ENCODE peak calls at places on chromosomes 3 and 15, in five cellular contexts. K is mammary epithelial cell, H is fibroblast of mammary gland, F is astrocyte of the cerebellum, L is BJ. U is an unnamed sample.

GRCh38 chr3:13879946-13880810 is at the start of gene WNT7A:
- DNase-seq in K (peak), H (no peak), F (no peak), L (no peak), U (no peak)

GRCh38 chr15:69265347-69265955 is 33.3 kb upstream of the PAQR5 start:
- DNase-seq in K (peak), F (peak), H (peak), L (no peak), U (no peak)

GRCh38 chr15:33915571-33916407 is 52.5 kb upstream of the CHRM5 start:
- DNase-seq in H (peak), L (no peak), K (peak), F (no peak), U (no peak)

GRCh38 chr3:71083726-71084131 is 499.8 kb downstream of the FOXP1 start:
- DNase-seq in L (no peak), F (no peak), H (no peak), K (no peak), U (no peak)

GRCh38 chr15:65050270-65050669 is 5.1 kb downstream of the SLC51B start:
- DNase-seq in K (no peak), F (no peak), L (no peak), H (no peak), U (no peak)

GRCh38 chr3:17157713-17158112 is 273.0 kb downstream of the PLCL2 start:
- DNase-seq in H (peak), F (no peak), K (no peak), L (no peak), U (no peak)

GRCh38 chr3:63015614-63016016 is 140.4 kb upstream of the CADPS start:
- DNase-seq in L (no peak), F (no peak), H (no peak), K (no peak), U (no peak)

GRCh38 chr3:84184937-84185336 is 773.9 kb upstream of the CADM2 start:
- DNase-seq in K (no peak), F (no peak), H (no peak), L (no peak), U (no peak)

GRCh38 chr3:151135548-151136337 is 50.3 kb downstream of the MED12L start:
- DNase-seq in F (no peak), L (no peak), H (no peak), K (no peak), U (no peak)

GRCh38 chr3:38497026-38497425 is 886 bp downstream of the EXOG start:
- DNase-seq in F (no peak), K (peak), L (no peak), H (peak), U (no peak)

GRCh38 chr15:92164327-92165000 is 229.2 kb upstream of the ST8SIA2 start:
- DNase-seq in H (no peak), L (peak), K (no peak), F (peak), U (no peak)

GRCh38 chr15:28998511-28998910 is 112.7 kb downstream of the APBA2 start:
- DNase-seq in H (no peak), L (no peak), F (no peak), K (no peak), U (no peak)

GRCh38 chr3:139044366-139045210 is at the start of gene PRR23C:
- DNase-seq in H (no peak), K (no peak), F (no peak), L (no peak), U (no peak)

GRCh38 chr3:122679467-122680291 is 960 bp upstream of the PARP14 start:
- DNase-seq in H (peak), F (no peak), L (no peak), K (peak), U (no peak)

GRCh38 chr15:100081454-100081853 is 260.3 kb downstream of the ADAMTS17 start:
- DNase-seq in F (no peak), H (no peak), K (no peak), L (no peak), U (no peak)

GRCh38 chr15:85454403-85454802 is 74.0 kb downstream of the AKAP13 start:
- DNase-seq in F (no peak), L (no peak), H (no peak), K (no peak), U (no peak)

GRCh38 chr3:129593595-129594339 is 12.7 kb downstream of the PLXND1 start:
- DNase-seq in K (no peak), F (no peak), L (no peak), H (no peak), U (no peak)

GRCh38 chr15:53072077-53072476 is 281.9 kb upstream of the ONECUT1 start:
- DNase-seq in L (no peak), F (peak), K (peak), H (peak), U (no peak)

GRCh38 chr3:100893590-100893989 is 99.6 kb downstream of the ABI3BP start:
- DNase-seq in H (peak), L (no peak), F (no peak), K (peak), U (no peak)

GRCh38 chr3:61634678-61635077 is 73.3 kb downstream of the PTPRG start:
- DNase-seq in K (no peak), H (no peak), F (no peak), L (no peak), U (no peak)

GRCh38 chr15:69810441-69811071 is 287.2 kb downstream of the TLE3 start:
- DNase-seq in L (no peak), F (no peak), H (no peak), K (no peak), U (no peak)

GRCh38 chr3:167684389-167684993 is 30.7 kb upstream of the WDR49 start:
- DNase-seq in K (peak), H (peak), F (peak), L (peak), U (peak)

GRCh38 chr3:9098716-9099675 is 135.7 kb upstream of the RAD18 start:
- DNase-seq in F (no peak), K (no peak), H (no peak), L (no peak), U (no peak)

GRCh38 chr3:63228677-63229076 is 49.4 kb upstream of the SYNPR start:
- DNase-seq in L (no peak), F (peak), H (peak), K (peak), U (no peak)

GRCh38 chr3:129461022-129461421 is 21.0 kb downstream of the IFT122 start:
- DNase-seq in F (peak), L (peak), H (peak), K (peak), U (peak)

GRCh38 chr3:148360046-148360445 is 337.7 kb upstream of the AGTR1 start:
- DNase-seq in L (no peak), F (peak), K (no peak), H (peak), U (peak)

GRCh38 chr3:136149569-136150136 is 46.5 kb downstream of the MSL2 start:
- DNase-seq in H (peak), K (peak), L (peak), F (no peak), U (no peak)

GRCh38 chr3:35598804-35599203 is 40.5 kb upstream of the ARPP21 start:
- DNase-seq in K (no peak), F (no peak), L (no peak), H (no peak), U (no peak)

GRCh38 chr3:123787133-123787532 is 97.0 kb downstream of the MYLK start:
- DNase-seq in H (no peak), K (no peak), L (no peak), F (no peak), U (no peak)

GRCh38 chr15:67805871-67806538 is 19.3 kb upstream of the SKOR1 start:
- DNase-seq in F (no peak), L (no peak), H (no peak), K (no peak), U (no peak)

GRCh38 chr3:79361748-79362378 is 405.9 kb downstream of the ROBO1 start:
- DNase-seq in K (peak), L (no peak), H (peak), F (peak), U (peak)

GRCh38 chr3:143600762-143601161 is 247.5 kb downstream of the SLC9A9 start:
- DNase-seq in K (no peak), H (no peak), F (no peak), L (no peak), U (no peak)

GRCh38 chr15:47741082-47741481 is 23.8 kb downstream of the SEMA6D start:
- DNase-seq in F (no peak), H (no peak), K (no peak), L (no peak), U (no peak)

GRCh38 chr15:62455441-62455921 is 290.4 kb upstream of the C2CD4B start:
- DNase-seq in F (no peak), L (no peak), K (no peak), H (peak), U (no peak)

GRCh38 chr3:186996356-186996755 is 66.0 kb downstream of the ST6GAL1 start:
- DNase-seq in F (no peak), K (no peak), L (no peak), H (no peak), U (no peak)

GRCh38 chr3:188584958-188585689 is 431.2 kb downstream of the LPP start:
- DNase-seq in K (peak), H (peak), L (no peak), F (no peak), U (no peak)

GRCh38 chr3:188584162-188584529 is 430.2 kb downstream of the LPP start:
- DNase-seq in L (no peak), H (peak), F (no peak), K (peak), U (no peak)

GRCh38 chr3:188581365-188581764 is 427.4 kb downstream of the LPP start:
- DNase-seq in K (no peak), L (no peak), F (no peak), H (no peak), U (no peak)

GRCh38 chr3:188581791-188582190 is 427.8 kb downstream of the LPP start:
- DNase-seq in L (no peak), H (no peak), F (no peak), K (no peak), U (no peak)

DNA sequence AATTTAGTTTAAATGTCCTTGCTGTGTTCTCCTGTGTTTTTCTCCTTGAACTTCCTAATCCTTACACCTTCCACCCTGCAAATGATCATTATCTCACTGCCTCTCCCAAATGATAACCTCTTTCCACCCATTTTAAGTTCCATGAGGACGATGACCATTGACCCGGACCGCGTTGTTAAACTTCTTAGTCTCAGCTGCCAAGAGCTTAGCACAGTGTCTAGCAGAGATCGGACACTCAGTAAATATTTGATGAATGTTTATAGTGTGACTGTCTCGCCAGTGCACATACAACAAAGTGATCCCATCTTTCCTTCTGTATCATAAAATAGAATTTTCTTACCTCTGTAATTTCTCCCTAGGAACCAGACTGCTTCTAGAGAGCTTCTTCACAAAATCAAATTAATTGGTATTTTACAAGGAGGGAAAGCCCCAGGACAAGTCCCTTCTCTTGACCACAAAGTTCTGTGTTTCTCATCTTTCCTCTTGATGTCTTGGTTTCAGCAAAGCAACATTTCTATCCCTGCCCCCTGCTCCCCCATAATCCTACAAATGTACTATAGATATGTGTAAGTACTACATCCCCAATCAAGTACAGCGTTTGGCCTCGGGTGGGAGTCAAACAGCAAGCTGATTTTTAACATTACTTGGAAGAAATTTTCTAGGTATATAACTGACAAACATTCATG is 429.7 kb downstream of the LPP start:
- DNase-seq in K (peak), L (no peak), H (peak), F (no peak), U (no peak)
- H3K4me3 ChIP-seq in K (no peak), L (no peak), H (no peak), F (no peak), U (no peak)

DNA sequence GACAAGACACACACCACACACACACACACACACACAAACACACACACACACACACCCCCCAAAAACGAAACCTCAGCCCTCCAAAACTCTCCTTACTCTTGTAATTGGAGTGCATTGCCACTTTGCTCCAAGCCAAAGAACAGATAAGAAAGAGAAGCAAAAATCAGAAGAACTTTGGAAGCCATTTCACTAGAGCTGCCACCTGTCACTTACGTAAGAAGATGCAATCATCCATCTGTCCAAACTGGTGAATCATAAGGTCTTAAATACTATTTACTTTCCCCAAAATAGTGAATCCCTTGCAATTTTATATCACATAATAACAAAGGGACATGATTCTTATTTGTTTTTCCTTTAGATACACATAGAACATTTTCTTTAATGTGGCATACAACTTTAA is 285.4 kb downstream of the ZBTB20 start:
- DNase-seq in F (no peak), K (no peak), H (no peak), L (no peak), U (no peak)
- H3K4me3 ChIP-seq in F (no peak), K (no peak), H (no peak), L (no peak), U (no peak)

DNA sequence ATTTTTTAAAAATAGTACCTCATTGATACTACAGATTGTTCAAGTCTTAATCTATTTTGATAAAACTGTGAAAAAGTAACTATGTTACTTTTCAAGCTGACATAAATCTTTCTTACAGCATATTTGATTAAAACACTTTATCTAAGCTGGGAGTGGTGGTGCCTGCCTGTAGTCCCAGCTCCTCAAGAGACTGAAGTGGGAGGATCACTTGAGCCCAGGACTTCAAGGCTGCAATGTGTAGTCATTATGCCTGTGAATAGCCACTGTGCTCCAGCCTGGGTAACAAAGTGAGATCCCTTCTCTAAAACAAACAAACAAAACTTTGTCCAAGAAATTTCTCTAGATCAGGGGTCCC is 59.6 kb upstream of the NEDD4 start:
- DNase-seq in K (no peak), L (no peak), H (no peak), F (no peak), U (no peak)
- H3K4me3 ChIP-seq in K (no peak), L (no peak), H (no peak), F (no peak), U (no peak)

GRCh38 chr15:77631790-77632551 is 741 bp downstream of the LINGO1 start:
- DNase-seq in K (no peak), L (no peak), H (no peak), F (no peak), U (no peak)
- H3K4me3 ChIP-seq in K (no peak), L (no peak), H (no peak), F (no peak), U (no peak)

GRCh38 chr3:126083511-126083912 is 412 bp downstream of the SLC41A3 start:
- DNase-seq in F (no peak), K (peak), H (peak), L (no peak), U (no peak)

GRCh38 chr3:126085276-126085675 is 1.4 kb upstream of the SLC41A3 start:
- DNase-seq in L (no peak), H (no peak), F (no peak), K (no peak), U (no peak)

GRCh38 chr3:126083913-126084514 is at the start of gene SLC41A3:
- DNase-seq in L (peak), F (peak), H (peak), K (peak), U (peak)

GRCh38 chr3:126085841-126086240 is 1.9 kb upstream of the SLC41A3 start:
- DNase-seq in F (no peak), H (no peak), K (no peak), L (no peak), U (no peak)

DNA sequence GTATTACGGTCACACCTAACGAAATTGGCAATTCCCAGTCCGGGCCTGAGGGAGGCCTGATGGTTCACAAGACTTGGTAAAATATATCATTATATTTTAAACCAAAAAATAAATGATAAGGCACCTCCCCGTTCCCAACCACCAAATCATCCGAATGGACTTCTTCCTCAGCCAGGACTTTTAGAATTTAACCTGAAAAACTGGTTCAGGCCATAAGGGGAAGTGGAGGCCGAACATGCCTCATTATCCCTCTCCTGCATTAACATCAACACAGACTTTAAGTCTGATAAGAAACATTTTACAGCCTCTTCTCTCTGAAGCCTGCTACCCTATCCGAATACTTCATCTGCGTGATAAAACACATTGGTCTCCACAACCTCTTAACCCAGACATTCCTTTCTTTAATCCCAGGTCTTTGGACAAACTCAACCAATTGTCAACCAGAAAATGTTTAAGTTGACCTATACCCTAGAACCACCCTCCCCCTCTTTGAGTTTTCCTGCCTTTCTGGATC is 800 bp upstream of the SLC41A3 start:
- DNase-seq in F (no peak), L (no peak), H (no peak), K (no peak), U (no peak)
- H3K4me3 ChIP-seq in F (peak), L (peak), H (peak), K (peak), U (peak)

GRCh38 chr3:105807701-105808100 is 61.1 kb downstream of the CBLB start:
- DNase-seq in H (no peak), F (no peak), K (no peak), L (no peak), U (no peak)

GRCh38 chr3:105809204-105809893 is 59.5 kb downstream of the CBLB start:
- DNase-seq in K (no peak), F (no peak), H (no peak), L (no peak), U (no peak)

GRCh38 chr3:105813710-105814109 is 55.1 kb downstream of the CBLB start:
- DNase-seq in K (no peak), H (no peak), L (no peak), F (no peak), U (no peak)

GRCh38 chr3:105811518-105812193 is 57.2 kb downstream of the CBLB start:
- DNase-seq in H (no peak), L (no peak), F (no peak), K (no peak), U (no peak)

DNA sequence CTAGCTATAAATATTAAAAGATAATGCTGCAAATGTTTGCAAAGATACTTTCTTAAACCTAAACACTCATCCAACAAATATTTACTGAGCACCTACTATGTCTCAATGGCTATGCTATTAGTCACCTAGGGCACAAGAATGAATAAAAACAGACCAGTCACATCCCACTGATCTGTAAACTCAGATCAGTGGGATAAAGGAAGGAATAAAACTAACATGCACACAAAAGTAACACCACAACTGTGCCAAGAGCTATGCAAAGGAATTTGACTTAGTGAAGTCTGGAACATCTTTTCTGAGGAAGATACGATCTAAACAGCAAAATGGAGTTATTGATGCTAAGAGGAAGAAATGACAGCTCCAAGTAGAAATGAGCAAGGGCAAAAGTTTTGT is 56.6 kb downstream of the CBLB start:
- DNase-seq in K (peak), L (peak), H (peak), F (no peak), U (no peak)
- H3K4me3 ChIP-seq in K (no peak), L (no peak), H (no peak), F (no peak), U (no peak)

GRCh38 chr3:188975612-188976314 is 196.0 kb upstream of the TPRG1 start:
- DNase-seq in K (peak), L (no peak), H (no peak), F (no peak), U (no peak)
- H3K4me3 ChIP-seq in K (no peak), L (no peak), H (no peak), F (no peak), U (no peak)

GRCh38 chr3:170961616-170962400 is 53.4 kb upstream of the EIF5A2 start:
- DNase-seq in K (peak), H (peak), L (no peak), F (peak), U (peak)

GRCh38 chr3:170967682-170968081 is 58.8 kb downstream of the SLC2A2 start:
- DNase-seq in H (no peak), F (no peak), K (no peak), L (no peak), U (no peak)

GRCh38 chr3:170962426-170962825 is 54.0 kb upstream of the EIF5A2 start:
- DNase-seq in H (no peak), K (no peak), F (no peak), L (no peak), U (no peak)

GRCh38 chr3:170967126-170967525 is 58.7 kb upstream of the EIF5A2 start:
- DNase-seq in F (no peak), L (no peak), K (no peak), H (no peak), U (no peak)

DNA sequence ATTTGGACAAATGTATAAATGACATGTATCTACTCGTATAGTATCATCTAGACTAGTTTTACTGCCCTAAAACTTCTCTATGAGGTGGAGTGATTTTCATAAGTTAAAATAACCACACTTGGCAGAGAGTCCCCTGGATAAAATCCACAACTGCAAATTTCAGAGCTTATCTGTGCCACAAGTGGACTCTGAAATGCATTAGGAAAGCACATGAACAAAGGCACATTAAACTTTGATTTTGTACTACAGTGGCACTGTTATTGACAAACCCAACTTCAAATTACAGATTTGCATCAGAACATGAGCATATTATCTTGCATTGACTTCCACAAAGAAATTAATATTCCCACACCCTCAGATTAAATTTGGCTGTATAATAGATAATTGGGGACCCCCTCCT is 58.1 kb upstream of the EIF5A2 start:
- DNase-seq in H (no peak), K (no peak), F (no peak), L (no peak), U (no peak)
- H3K4me3 ChIP-seq in H (no peak), K (no peak), F (no peak), L (no peak), U (no peak)

U was measured in AG04450.